ENCODE peak calls at places on chromosomes 16 and 17, in five cellular contexts. R is stimulated activated CD4-positive, alpha-beta T cell treated with anti-CD3 and anti-CD28 coated beads, TNF-alpha, amount 100 ng/mL, for 48 hours; I is brain pericyte; E is neural crest cell; S is T-helper 9 cell. Z is an unnamed sample.
A peak's percentile ranks its signal among the peaks of the same experiment; 100 is the strongest.

GRCh38 chr17:78707016-78707415 is 75.1 kb downstream of the CYTH1 start:
- DNase-seq in R (no peak), S (no peak), I (no peak), E (no peak), Z (peak; percentile 75)

GRCh38 chr17:49472527-49472926 is 22.6 kb upstream of the NGFR start:
- DNase-seq in E (peak; percentile 34), R (no peak), S (no peak), I (no peak), Z (no peak)

GRCh38 chr17:78498848-78499247 is 78.3 kb downstream of the DNAH17 start:
- DNase-seq in I (no peak), R (no peak), E (no peak), S (no peak), Z (no peak)

GRCh38 chr17:4110152-4110551 is 32.7 kb downstream of the ZZEF1 start:
- DNase-seq in E (no peak), R (no peak), S (no peak), I (no peak), Z (no peak)

GRCh38 chr17:83083368-83084201 is 4.2 kb downstream of the METRNL start:
- DNase-seq in S (peak; percentile 46), E (no peak), I (peak; percentile 76), R (peak; percentile 54), Z (peak; percentile 80)

GRCh38 chr17:7173687-7174602 is 5.2 kb downstream of the ASGR1 start:
- DNase-seq in S (peak; percentile 43), E (peak; percentile 35), I (no peak), R (peak; percentile 21), Z (no peak)

GRCh38 chr16:10871157-10871991 is 5.6 kb upstream of the CIITA start:
- DNase-seq in S (no peak), I (no peak), R (peak; percentile 63), E (no peak), Z (peak; percentile 94)

GRCh38 chr17:49015179-49015923 is 18.2 kb downstream of the IGF2BP1 start:
- DNase-seq in I (no peak), E (no peak), R (no peak), S (no peak), Z (no peak)

GRCh38 chr17:39729280-39729851 is 966 bp downstream of the MIEN1 start:
- DNase-seq in E (no peak), S (no peak), R (no peak), I (no peak), Z (no peak)

GRCh38 chr16:57504001-57504400 is 17.7 kb upstream of the DOK4 start:
- DNase-seq in I (no peak), R (no peak), E (no peak), S (no peak), Z (no peak)

GRCh38 chr16:26863971-26864370 is 202.8 kb upstream of the C16orf82 start:
- DNase-seq in S (no peak), R (no peak), I (no peak), E (no peak), Z (no peak)

GRCh38 chr17:75319818-75320691 is 30.8 kb upstream of the SLC25A19 start:
- DNase-seq in E (no peak), I (no peak), R (no peak), S (no peak), Z (no peak)

GRCh38 chr17:75231741-75232464 is 26.4 kb downstream of the NUP85 start:
- DNase-seq in E (no peak), S (no peak), I (no peak), R (no peak), Z (no peak)

GRCh38 chr16:8675183-8676159 is 1.1 kb downstream of the ABAT start:
- DNase-seq in E (no peak), I (no peak), R (peak; percentile 52), S (peak; percentile 34), Z (no peak)

GRCh38 chr16:14398014-14398717 is 231.9 kb downstream of the PARN start:
- DNase-seq in S (no peak), E (no peak), R (no peak), I (no peak), Z (no peak)

GRCh38 chr17:41315204-41315794 is at the start of gene KRTAP17-1:
- DNase-seq in R (no peak), E (no peak), I (no peak), S (no peak), Z (no peak)

GRCh38 chr17:17494499-17495447 is 1.4 kb downstream of the RASD1 start:
- DNase-seq in S (no peak), R (no peak), E (peak; percentile 56), I (no peak), Z (peak; percentile 18)

GRCh38 chr17:27567563-27567859 is 63.5 kb upstream of the LGALS9 start:
- DNase-seq in S (no peak), I (no peak), R (no peak), E (no peak), Z (no peak)

GRCh38 chr16:4370570-4371480 is 823 bp upstream of the VASN start:
- DNase-seq in R (no peak), E (no peak), S (no peak), I (no peak), Z (peak; percentile 85)

GRCh38 chr16:26051078-26051477 is 359.3 kb downstream of the HS3ST4 start:
- DNase-seq in S (no peak), I (no peak), E (no peak), R (no peak), Z (no peak)